ENCODE peak calls at places on chromosomes 6 and 20, in four cellular contexts. One of them, this sample, is unnamed.

GRCh38 chr20:11454966-11455799 is 462.5 kb upstream of the BTBD3 start:
- DNase-seq in pons: no peak
- DNase-seq in WTC11: no peak
- DNase-seq in amniotic epithelial cell: peak
- DNase-seq in this sample: no peak

GRCh38 chr6:11006060-11006459 is 38.0 kb downstream of the ELOVL2 start:
- DNase-seq in pons: no peak
- DNase-seq in WTC11: no peak
- DNase-seq in amniotic epithelial cell: no peak
- DNase-seq in this sample: no peak

GRCh38 chr6:5287205-5287965 is 26.1 kb downstream of the FARS2 start:
- DNase-seq in pons: peak
- DNase-seq in WTC11: no peak
- DNase-seq in amniotic epithelial cell: peak
- DNase-seq in this sample: peak

GRCh38 chr6:128882991-128883571 is at the start of gene LAMA2:
- DNase-seq in pons: peak
- DNase-seq in WTC11: peak
- DNase-seq in amniotic epithelial cell: peak
- DNase-seq in this sample: no peak

GRCh38 chr6:50791900-50792508 is 26.7 kb upstream of the TFAP2B start:
- DNase-seq in pons: peak
- DNase-seq in WTC11: no peak
- DNase-seq in amniotic epithelial cell: peak
- DNase-seq in this sample: peak

GRCh38 chr6:12356983-12357972 is 67.1 kb downstream of the EDN1 start:
- DNase-seq in pons: peak
- DNase-seq in WTC11: no peak
- DNase-seq in amniotic epithelial cell: no peak
- DNase-seq in this sample: no peak

GRCh38 chr6:12270551-12271228 is 19.5 kb upstream of the EDN1 start:
- DNase-seq in pons: no peak
- DNase-seq in WTC11: no peak
- DNase-seq in amniotic epithelial cell: no peak
- DNase-seq in this sample: no peak

GRCh38 chr6:111210074-111210729 is 122.9 kb downstream of the SLC16A10 start:
- DNase-seq in pons: peak
- DNase-seq in WTC11: no peak
- DNase-seq in amniotic epithelial cell: peak
- DNase-seq in this sample: peak

GRCh38 chr6:44542401-44543116 is 155.1 kb downstream of the CDC5L start:
- DNase-seq in pons: peak
- DNase-seq in WTC11: peak
- DNase-seq in amniotic epithelial cell: no peak
- DNase-seq in this sample: peak

GRCh38 chr6:3176562-3177355 is 19.4 kb upstream of the TUBB2A start:
- DNase-seq in pons: no peak
- DNase-seq in WTC11: no peak
- DNase-seq in amniotic epithelial cell: peak
- DNase-seq in this sample: no peak

GRCh38 chr6:116410945-116411623 is 40.3 kb downstream of the DSE start:
- DNase-seq in pons: peak
- DNase-seq in WTC11: no peak
- DNase-seq in amniotic epithelial cell: peak
- DNase-seq in this sample: no peak

GRCh38 chr20:44684047-44684965 is 30.9 kb upstream of the CCN5 start:
- DNase-seq in pons: no peak
- DNase-seq in WTC11: no peak
- DNase-seq in amniotic epithelial cell: no peak
- DNase-seq in this sample: no peak

GRCh38 chr6:32087574-32088486 is 21.3 kb downstream of the TNXB start:
- DNase-seq in pons: no peak
- DNase-seq in WTC11: peak
- DNase-seq in amniotic epithelial cell: peak
- DNase-seq in this sample: peak

GRCh38 chr6:35717449-35718353 is 19.1 kb upstream of the ARMC12 start:
- DNase-seq in pons: no peak
- DNase-seq in WTC11: no peak
- DNase-seq in amniotic epithelial cell: no peak
- DNase-seq in this sample: no peak

GRCh38 chr6:75349262-75349984 is 64.8 kb upstream of the TMEM30A start:
- DNase-seq in pons: no peak
- DNase-seq in WTC11: peak
- DNase-seq in amniotic epithelial cell: peak
- DNase-seq in this sample: no peak

GRCh38 chr6:33202799-33203198 is 1.7 kb upstream of the HSD17B8 start:
- DNase-seq in pons: no peak
- DNase-seq in WTC11: no peak
- DNase-seq in amniotic epithelial cell: no peak
- DNase-seq in this sample: no peak

GRCh38 chr6:166228839-166229528 is 61.3 kb upstream of the TBXT start:
- DNase-seq in pons: no peak
- DNase-seq in WTC11: no peak
- DNase-seq in amniotic epithelial cell: no peak
- DNase-seq in this sample: no peak

GRCh38 chr20:25308083-25308491 is 60.2 kb downstream of the PYGB start:
- DNase-seq in pons: no peak
- DNase-seq in WTC11: no peak
- DNase-seq in amniotic epithelial cell: no peak
- DNase-seq in this sample: no peak

GRCh38 chr6:129498950-129499870 is 210.8 kb downstream of the ARHGAP18 start:
- DNase-seq in pons: peak
- DNase-seq in WTC11: no peak
- DNase-seq in amniotic epithelial cell: peak
- DNase-seq in this sample: peak

GRCh38 chr20:48629960-48630315 is 197.9 kb downstream of the PREX1 start:
- DNase-seq in pons: no peak
- DNase-seq in WTC11: no peak
- DNase-seq in amniotic epithelial cell: no peak
- DNase-seq in this sample: no peak

GRCh38 chr20:54512694-54513093 is 37.3 kb downstream of the DOK5 start:
- DNase-seq in pons: no peak
- DNase-seq in WTC11: no peak
- DNase-seq in amniotic epithelial cell: no peak
- DNase-seq in this sample: no peak

GRCh38 chr6:15430181-15430580 is 184.3 kb downstream of the JARID2 start:
- DNase-seq in pons: no peak
- DNase-seq in WTC11: no peak
- DNase-seq in amniotic epithelial cell: peak
- DNase-seq in this sample: no peak

GRCh38 chr6:145815351-145815772 is 767 bp upstream of the FBXO30 start:
- DNase-seq in pons: no peak
- DNase-seq in WTC11: peak
- DNase-seq in amniotic epithelial cell: no peak
- DNase-seq in this sample: no peak

This sample was measured in NT2/D1.